ENCODE peak calls at places on chromosomes 11 and 22, in four cellular contexts. One of them, this sample, is unnamed.

GRCh38 chr22:50507421-50507990 is at the start of gene LMF2:
- DNase-seq in activated CD4-positive, alpha-beta T cell treated with anti-CD3 and anti-CD28 coated beads, Interleukin-2, amount 50 U/mL, for 4 hours: peak
- DNase-seq in NCI-H524: no peak
- DNase-seq in sigmoid colon: peak
- DNase-seq in this sample: no peak

GRCh38 chr11:62451243-62451626 is 32.4 kb downstream of the SCGB1A1 start:
- DNase-seq in NCI-H524: no peak
- DNase-seq in sigmoid colon: no peak
- DNase-seq in activated CD4-positive, alpha-beta T cell treated with anti-CD3 and anti-CD28 coated beads, Interleukin-2, amount 50 U/mL, for 4 hours: no peak
- DNase-seq in this sample: no peak

GRCh38 chr22:35637254-35637653 is 11.0 kb upstream of the APOL6 start:
- DNase-seq in NCI-H524: no peak
- DNase-seq in activated CD4-positive, alpha-beta T cell treated with anti-CD3 and anti-CD28 coated beads, Interleukin-2, amount 50 U/mL, for 4 hours: no peak
- DNase-seq in sigmoid colon: no peak
- DNase-seq in this sample: no peak

GRCh38 chr11:31254411-31254810 is 115.1 kb downstream of the DCDC1 start:
- DNase-seq in sigmoid colon: no peak
- DNase-seq in activated CD4-positive, alpha-beta T cell treated with anti-CD3 and anti-CD28 coated beads, Interleukin-2, amount 50 U/mL, for 4 hours: no peak
- DNase-seq in NCI-H524: no peak
- DNase-seq in this sample: no peak

GRCh38 chr11:106961518-106961917 is 56.8 kb downstream of the GUCY1A2 start:
- DNase-seq in sigmoid colon: no peak
- DNase-seq in activated CD4-positive, alpha-beta T cell treated with anti-CD3 and anti-CD28 coated beads, Interleukin-2, amount 50 U/mL, for 4 hours: no peak
- DNase-seq in NCI-H524: no peak
- DNase-seq in this sample: peak

GRCh38 chr22:27435839-27436581 is 365.5 kb downstream of the MN1 start:
- DNase-seq in NCI-H524: peak
- DNase-seq in sigmoid colon: peak
- DNase-seq in activated CD4-positive, alpha-beta T cell treated with anti-CD3 and anti-CD28 coated beads, Interleukin-2, amount 50 U/mL, for 4 hours: no peak
- DNase-seq in this sample: no peak

GRCh38 chr11:27213232-27213660 is 149.8 kb downstream of the CCDC34 start:
- DNase-seq in sigmoid colon: no peak
- DNase-seq in activated CD4-positive, alpha-beta T cell treated with anti-CD3 and anti-CD28 coated beads, Interleukin-2, amount 50 U/mL, for 4 hours: no peak
- DNase-seq in NCI-H524: peak
- DNase-seq in this sample: peak

GRCh38 chr11:119615003-119615878 is 113.8 kb downstream of the NECTIN1 start:
- DNase-seq in activated CD4-positive, alpha-beta T cell treated with anti-CD3 and anti-CD28 coated beads, Interleukin-2, amount 50 U/mL, for 4 hours: no peak
- DNase-seq in NCI-H524: no peak
- DNase-seq in sigmoid colon: no peak
- DNase-seq in this sample: peak

GRCh38 chr11:86151188-86152005 is 82.5 kb upstream of the PICALM start:
- DNase-seq in activated CD4-positive, alpha-beta T cell treated with anti-CD3 and anti-CD28 coated beads, Interleukin-2, amount 50 U/mL, for 4 hours: no peak
- DNase-seq in sigmoid colon: peak
- DNase-seq in NCI-H524: no peak
- DNase-seq in this sample: peak

GRCh38 chr22:45503071-45503815 is 560 bp downstream of the FBLN1 start:
- DNase-seq in sigmoid colon: no peak
- DNase-seq in NCI-H524: no peak
- DNase-seq in activated CD4-positive, alpha-beta T cell treated with anti-CD3 and anti-CD28 coated beads, Interleukin-2, amount 50 U/mL, for 4 hours: no peak
- DNase-seq in this sample: no peak

GRCh38 chr11:8604078-8604723 is 10.2 kb upstream of the STK33 start:
- DNase-seq in NCI-H524: peak
- DNase-seq in sigmoid colon: peak
- DNase-seq in activated CD4-positive, alpha-beta T cell treated with anti-CD3 and anti-CD28 coated beads, Interleukin-2, amount 50 U/mL, for 4 hours: no peak
- DNase-seq in this sample: peak

GRCh38 chr11:353315-353857 is 15.9 kb upstream of the B4GALNT4 start:
- DNase-seq in NCI-H524: no peak
- DNase-seq in sigmoid colon: peak
- DNase-seq in activated CD4-positive, alpha-beta T cell treated with anti-CD3 and anti-CD28 coated beads, Interleukin-2, amount 50 U/mL, for 4 hours: no peak
- DNase-seq in this sample: no peak

GRCh38 chr11:96204721-96205459 is 138.1 kb downstream of the MAML2 start:
- DNase-seq in NCI-H524: no peak
- DNase-seq in sigmoid colon: no peak
- DNase-seq in activated CD4-positive, alpha-beta T cell treated with anti-CD3 and anti-CD28 coated beads, Interleukin-2, amount 50 U/mL, for 4 hours: no peak
- DNase-seq in this sample: no peak

GRCh38 chr22:49156662-49157285 is 670.9 kb downstream of the BRD1 start:
- DNase-seq in NCI-H524: peak
- DNase-seq in activated CD4-positive, alpha-beta T cell treated with anti-CD3 and anti-CD28 coated beads, Interleukin-2, amount 50 U/mL, for 4 hours: no peak
- DNase-seq in sigmoid colon: no peak
- DNase-seq in this sample: no peak

GRCh38 chr11:57150454-57150917 is 31.3 kb upstream of the LRRC55 start:
- DNase-seq in activated CD4-positive, alpha-beta T cell treated with anti-CD3 and anti-CD28 coated beads, Interleukin-2, amount 50 U/mL, for 4 hours: no peak
- DNase-seq in NCI-H524: no peak
- DNase-seq in sigmoid colon: no peak
- DNase-seq in this sample: no peak

GRCh38 chr11:128518493-128519207 is 68.7 kb downstream of the ETS1 start:
- DNase-seq in sigmoid colon: no peak
- DNase-seq in NCI-H524: no peak
- DNase-seq in activated CD4-positive, alpha-beta T cell treated with anti-CD3 and anti-CD28 coated beads, Interleukin-2, amount 50 U/mL, for 4 hours: no peak
- DNase-seq in this sample: no peak

GRCh38 chr11:74033046-74033445 is 24.2 kb upstream of the UCP3 start:
- DNase-seq in NCI-H524: no peak
- DNase-seq in activated CD4-positive, alpha-beta T cell treated with anti-CD3 and anti-CD28 coated beads, Interleukin-2, amount 50 U/mL, for 4 hours: no peak
- DNase-seq in sigmoid colon: no peak
- DNase-seq in this sample: no peak

GRCh38 chr11:75063732-75064314 is 32.9 kb downstream of the OR2AT4 start:
- DNase-seq in activated CD4-positive, alpha-beta T cell treated with anti-CD3 and anti-CD28 coated beads, Interleukin-2, amount 50 U/mL, for 4 hours: no peak
- DNase-seq in sigmoid colon: no peak
- DNase-seq in NCI-H524: no peak
- DNase-seq in this sample: peak

GRCh38 chr11:8093931-8094575 is 13.0 kb downstream of the TUB start:
- DNase-seq in sigmoid colon: peak
- DNase-seq in activated CD4-positive, alpha-beta T cell treated with anti-CD3 and anti-CD28 coated beads, Interleukin-2, amount 50 U/mL, for 4 hours: no peak
- DNase-seq in NCI-H524: no peak
- DNase-seq in this sample: no peak

GRCh38 chr11:7551571-7551970 is 37.8 kb downstream of the PPFIBP2 start:
- DNase-seq in sigmoid colon: no peak
- DNase-seq in NCI-H524: no peak
- DNase-seq in activated CD4-positive, alpha-beta T cell treated with anti-CD3 and anti-CD28 coated beads, Interleukin-2, amount 50 U/mL, for 4 hours: no peak
- DNase-seq in this sample: no peak

GRCh38 chr11:34929794-34930763 is 13.7 kb downstream of the PDHX start:
- DNase-seq in sigmoid colon: no peak
- DNase-seq in activated CD4-positive, alpha-beta T cell treated with anti-CD3 and anti-CD28 coated beads, Interleukin-2, amount 50 U/mL, for 4 hours: no peak
- DNase-seq in NCI-H524: no peak
- DNase-seq in this sample: no peak

GRCh38 chr11:36073411-36074203 is 129.7 kb downstream of the LDLRAD3 start:
- DNase-seq in activated CD4-positive, alpha-beta T cell treated with anti-CD3 and anti-CD28 coated beads, Interleukin-2, amount 50 U/mL, for 4 hours: no peak
- DNase-seq in sigmoid colon: no peak
- DNase-seq in NCI-H524: peak
- DNase-seq in this sample: peak

GRCh38 chr11:121236115-121237001 is 56.2 kb upstream of the SC5D start:
- DNase-seq in activated CD4-positive, alpha-beta T cell treated with anti-CD3 and anti-CD28 coated beads, Interleukin-2, amount 50 U/mL, for 4 hours: no peak
- DNase-seq in NCI-H524: no peak
- DNase-seq in sigmoid colon: no peak
- DNase-seq in this sample: no peak

GRCh38 chr22:50503475-50504145 is 3.9 kb downstream of the LMF2 start:
- DNase-seq in activated CD4-positive, alpha-beta T cell treated with anti-CD3 and anti-CD28 coated beads, Interleukin-2, amount 50 U/mL, for 4 hours: no peak
- DNase-seq in sigmoid colon: peak
- DNase-seq in NCI-H524: no peak
- DNase-seq in this sample: no peak

GRCh38 chr22:45524157-45524556 is 21.5 kb downstream of the FBLN1 start:
- DNase-seq in activated CD4-positive, alpha-beta T cell treated with anti-CD3 and anti-CD28 coated beads, Interleukin-2, amount 50 U/mL, for 4 hours: no peak
- DNase-seq in sigmoid colon: no peak
- DNase-seq in NCI-H524: no peak
- DNase-seq in this sample: no peak

GRCh38 chr11:115222863-115223530 is 281.2 kb downstream of the CADM1 start:
- DNase-seq in sigmoid colon: no peak
- DNase-seq in activated CD4-positive, alpha-beta T cell treated with anti-CD3 and anti-CD28 coated beads, Interleukin-2, amount 50 U/mL, for 4 hours: no peak
- DNase-seq in NCI-H524: no peak
- DNase-seq in this sample: no peak

GRCh38 chr11:108734956-108735559 is 70.2 kb downstream of the DDX10 start:
- DNase-seq in activated CD4-positive, alpha-beta T cell treated with anti-CD3 and anti-CD28 coated beads, Interleukin-2, amount 50 U/mL, for 4 hours: no peak
- DNase-seq in NCI-H524: no peak
- DNase-seq in sigmoid colon: no peak
- DNase-seq in this sample: no peak

GRCh38 chr22:20175597-20175900 is 24.7 kb upstream of the CCDC188 start:
- DNase-seq in sigmoid colon: no peak
- DNase-seq in NCI-H524: no peak
- DNase-seq in activated CD4-positive, alpha-beta T cell treated with anti-CD3 and anti-CD28 coated beads, Interleukin-2, amount 50 U/mL, for 4 hours: no peak
- DNase-seq in this sample: no peak

GRCh38 chr11:26730711-26731460 is 9.0 kb upstream of the SLC5A12 start:
- DNase-seq in NCI-H524: no peak
- DNase-seq in sigmoid colon: no peak
- DNase-seq in activated CD4-positive, alpha-beta T cell treated with anti-CD3 and anti-CD28 coated beads, Interleukin-2, amount 50 U/mL, for 4 hours: no peak
- DNase-seq in this sample: no peak

GRCh38 chr11:31844351-31844750 is 33.2 kb upstream of the PAX6 start:
- DNase-seq in NCI-H524: no peak
- DNase-seq in sigmoid colon: no peak
- DNase-seq in activated CD4-positive, alpha-beta T cell treated with anti-CD3 and anti-CD28 coated beads, Interleukin-2, amount 50 U/mL, for 4 hours: no peak
- DNase-seq in this sample: no peak

GRCh38 chr11:57214087-57214395 is 23.0 kb downstream of the APLNR start:
- DNase-seq in NCI-H524: no peak
- DNase-seq in sigmoid colon: no peak
- DNase-seq in activated CD4-positive, alpha-beta T cell treated with anti-CD3 and anti-CD28 coated beads, Interleukin-2, amount 50 U/mL, for 4 hours: no peak
- DNase-seq in this sample: no peak

GRCh38 chr22:20131593-20131855 is at the start of gene ZDHHC8:
- DNase-seq in NCI-H524: no peak
- DNase-seq in activated CD4-positive, alpha-beta T cell treated with anti-CD3 and anti-CD28 coated beads, Interleukin-2, amount 50 U/mL, for 4 hours: peak
- DNase-seq in sigmoid colon: no peak
- DNase-seq in this sample: no peak

GRCh38 chr11:32809313-32809712 is 14.9 kb upstream of the CCDC73 start:
- DNase-seq in sigmoid colon: peak
- DNase-seq in activated CD4-positive, alpha-beta T cell treated with anti-CD3 and anti-CD28 coated beads, Interleukin-2, amount 50 U/mL, for 4 hours: peak
- DNase-seq in NCI-H524: peak
- DNase-seq in this sample: no peak

GRCh38 chr22:49930596-49931412 is 12.4 kb downstream of the CRELD2 start:
- DNase-seq in NCI-H524: peak
- DNase-seq in sigmoid colon: no peak
- DNase-seq in activated CD4-positive, alpha-beta T cell treated with anti-CD3 and anti-CD28 coated beads, Interleukin-2, amount 50 U/mL, for 4 hours: no peak
- DNase-seq in this sample: peak